ENCODE peak calls at places on chromosome X, in seven cellular contexts. O is CD4-positive, alpha-beta T cell; C is left ventricle myocardium inferior; D is BE2C; R is GM10248; W is astrocyte of the cerebellum; G is body of pancreas. F is an unnamed sample.

GRCh38 chrX:24498181-24498580 is 33.1 kb downstream of the PDK3 start:
- DNase-seq in C (no peak), R (no peak), O (peak; percentile 20), G (peak; percentile 22), D (peak; percentile 16), W (peak; percentile 31), F (no peak)

GRCh38 chrX:24668111-24668510 is 21.0 kb upstream of the PCYT1B start:
- DNase-seq in O (no peak), G (no peak), D (peak; percentile 17), W (no peak), R (no peak), C (no peak), F (no peak)

GRCh38 chrX:151985955-151986354 is 11.5 kb upstream of the GABRE start:
- DNase-seq in O (no peak), C (peak; percentile 20), D (no peak), G (no peak), W (no peak), R (no peak), F (no peak)

GRCh38 chrX:107465932-107466620 is 16.6 kb downstream of the FRMPD3 start:
- DNase-seq in D (no peak), W (no peak), G (no peak), C (no peak), O (no peak), R (no peak), F (no peak)

GRCh38 chrX:133992877-133993276 is 7.5 kb upstream of the GPC3 start:
- DNase-seq in G (no peak), C (no peak), W (no peak), D (no peak), R (no peak), O (no peak), F (no peak)

GRCh38 chrX:1507511-1508463 is 29.2 kb downstream of the P2RY8 start:
- DNase-seq in C (no peak), W (no peak), R (peak; percentile 70), O (no peak), G (no peak), D (no peak), F (no peak)

GRCh38 chrX:68717663-68718442 is 70.4 kb downstream of the STARD8 start:
- DNase-seq in O (no peak), G (no peak), R (no peak), D (no peak), C (no peak), W (no peak), F (no peak)

GRCh38 chrX:119393144-119393543 is 6.0 kb upstream of the SLC25A43 start:
- DNase-seq in R (no peak), G (no peak), W (no peak), O (no peak), D (no peak), C (no peak), F (no peak)

GRCh38 chrX:149721778-149722177 is 9.9 kb downstream of the MAGEA11 start:
- DNase-seq in G (no peak), W (no peak), O (no peak), C (no peak), R (no peak), D (no peak), F (no peak)

GRCh38 chrX:139828037-139828436 is 104.8 kb downstream of the ATP11C start:
- DNase-seq in W (no peak), G (no peak), R (no peak), O (no peak), D (no peak), C (no peak), F (no peak)

GRCh38 chrX:55056820-55057690 is 17.8 kb upstream of the PAGE2B start:
- DNase-seq in O (no peak), D (no peak), R (no peak), G (no peak), W (no peak), C (no peak), F (no peak)

GRCh38 chrX:134725103-134725690 is 66.9 kb upstream of the PLAC1 start:
- DNase-seq in D (no peak), W (no peak), C (no peak), O (no peak), G (no peak), R (no peak), F (no peak)

GRCh38 chrX:49754238-49754857 is 58.6 kb upstream of the PAGE1 start:
- DNase-seq in G (peak; percentile 36), D (peak; percentile 48), W (no peak), R (peak; percentile 13), C (peak; percentile 13), O (peak; percentile 15), F (peak; percentile 32)

GRCh38 chrX:7351946-7352345 is 204.0 kb upstream of the PUDP start:
- DNase-seq in C (no peak), G (no peak), D (no peak), W (no peak), R (no peak), O (no peak), F (no peak)

GRCh38 chrX:39941332-39941920 is 156.3 kb downstream of the BCOR start:
- DNase-seq in D (peak; percentile 48), R (no peak), C (no peak), O (no peak), G (no peak), W (peak; percentile 27), F (no peak)

GRCh38 chrX:110146521-110146920 is 143.6 kb downstream of the TMEM164 start:
- DNase-seq in O (no peak), R (peak; percentile 45), C (no peak), D (peak; percentile 26), G (peak; percentile 20), W (no peak), F (peak; percentile 47)

GRCh38 chrX:134908235-134908834 is 82.5 kb upstream of the SMIM10 start:
- DNase-seq in W (no peak), O (no peak), R (no peak), C (no peak), D (peak; percentile 28), G (no peak), F (no peak)

GRCh38 chrX:140157611-140158010 is 192.3 kb upstream of the CXorf66 start:
- DNase-seq in R (no peak), G (no peak), C (no peak), D (no peak), W (peak; percentile 88), O (no peak), F (peak; percentile 20)

GRCh38 chrX:10259716-10260115 is 102.9 kb downstream of the CLCN4 start:
- DNase-seq in W (no peak), R (no peak), O (no peak), G (no peak), D (no peak), C (no peak), F (no peak)

DNA sequence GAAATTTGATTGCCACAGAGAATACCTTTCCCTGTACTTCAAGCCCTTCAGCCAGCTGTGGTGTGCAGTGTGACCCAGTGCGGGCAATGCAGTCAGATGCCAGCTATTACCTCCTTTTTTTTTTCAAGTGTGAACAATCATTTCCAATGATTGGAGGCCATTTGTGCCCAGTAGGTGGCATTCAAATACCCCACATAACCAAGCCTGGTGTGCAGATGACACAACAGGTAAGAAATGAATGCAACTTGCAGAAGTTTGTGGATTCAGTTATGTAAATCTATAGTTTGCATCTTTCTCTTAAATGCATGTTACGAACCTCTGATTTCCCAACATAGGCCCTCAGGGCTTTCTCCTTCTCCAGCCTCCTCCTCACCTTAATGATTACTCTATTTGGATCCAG is 98.0 kb downstream of the CLCN4 start:
- DNase-seq in O (no peak), R (no peak), C (no peak), D (peak; percentile 11), G (peak; percentile 10), W (no peak), F (no peak)
- TF ChIP-seq CTCF in O (no peak), R (no peak), C (peak; percentile 34), D (peak; percentile 50), G (no peak), W (peak; percentile 2), F (no peak)

DNA sequence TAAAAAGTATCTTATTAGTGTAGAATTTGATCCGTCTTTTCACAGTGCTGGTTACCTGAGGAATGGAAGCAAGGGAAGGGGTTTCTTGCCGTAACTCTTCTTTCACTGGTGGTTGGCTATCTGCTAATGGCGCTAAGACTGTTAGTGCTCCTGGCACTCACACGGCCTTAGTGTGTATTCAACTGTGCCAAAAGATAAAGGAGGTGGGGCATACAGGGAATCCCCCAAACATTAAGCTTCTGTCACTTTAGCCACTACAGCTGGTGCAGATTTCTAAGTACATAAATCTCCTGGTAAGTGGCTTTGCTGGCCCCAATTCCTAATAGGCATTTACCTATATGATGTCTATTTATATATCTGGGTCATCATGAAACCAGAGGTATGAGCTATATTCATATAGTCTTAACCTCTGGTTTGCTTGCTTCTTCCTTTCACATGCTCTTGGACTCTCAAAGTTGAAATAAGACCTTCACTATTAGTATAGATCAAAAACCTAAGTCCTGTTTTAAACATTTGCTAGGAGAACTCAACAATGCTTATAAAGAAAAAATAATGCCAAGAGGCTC is 95.1 kb downstream of the TSPAN7 start:
- DNase-seq in W (no peak), R (no peak), O (no peak), G (no peak), D (no peak), C (no peak), F (no peak)
- TF ChIP-seq CTCF in W (no peak), R (no peak), O (no peak), G (no peak), D (no peak), C (no peak), F (no peak)

DNA sequence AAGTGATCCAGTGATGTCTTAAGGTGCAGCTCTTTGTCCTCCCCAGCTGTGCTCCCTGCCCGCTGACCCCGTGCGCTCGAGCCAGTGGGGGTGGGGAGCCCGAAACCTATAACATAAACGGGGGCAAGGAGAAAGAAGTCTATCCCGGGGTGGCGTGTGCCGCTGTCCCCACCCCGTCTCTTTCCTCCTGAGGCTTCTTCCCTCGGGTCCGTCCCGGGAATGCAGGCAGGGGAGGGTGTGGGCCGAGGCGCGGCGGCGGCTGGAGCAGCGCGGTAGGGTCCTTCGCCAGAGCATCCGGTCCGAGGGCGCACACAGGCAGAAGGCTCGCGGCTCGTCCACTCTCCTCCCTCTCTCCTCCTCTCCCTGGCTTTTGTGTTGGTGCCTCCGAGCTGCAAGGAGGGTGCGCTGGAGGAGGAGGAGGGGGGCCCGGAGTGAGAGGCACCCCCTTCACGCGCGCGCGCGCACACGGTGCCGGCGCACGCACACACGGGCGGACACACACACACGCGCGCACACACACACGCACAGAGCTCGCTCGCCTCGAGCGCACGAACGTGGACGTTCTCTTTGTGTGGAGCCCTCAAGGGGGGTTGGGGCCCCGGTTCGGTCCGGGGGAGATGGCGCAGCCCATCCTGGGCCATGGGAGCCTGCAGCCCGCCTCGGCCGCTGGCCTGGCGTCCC is at the start of gene RAB33A:
- DNase-seq in O (peak; percentile 32), W (no peak), G (no peak), D (peak; percentile 45), C (peak; percentile 18), R (peak; percentile 40), F (peak; percentile 23)
- TF ChIP-seq CTCF in O (no peak), W (no peak), G (no peak), D (no peak), C (no peak), R (no peak), F (no peak)

DNA sequence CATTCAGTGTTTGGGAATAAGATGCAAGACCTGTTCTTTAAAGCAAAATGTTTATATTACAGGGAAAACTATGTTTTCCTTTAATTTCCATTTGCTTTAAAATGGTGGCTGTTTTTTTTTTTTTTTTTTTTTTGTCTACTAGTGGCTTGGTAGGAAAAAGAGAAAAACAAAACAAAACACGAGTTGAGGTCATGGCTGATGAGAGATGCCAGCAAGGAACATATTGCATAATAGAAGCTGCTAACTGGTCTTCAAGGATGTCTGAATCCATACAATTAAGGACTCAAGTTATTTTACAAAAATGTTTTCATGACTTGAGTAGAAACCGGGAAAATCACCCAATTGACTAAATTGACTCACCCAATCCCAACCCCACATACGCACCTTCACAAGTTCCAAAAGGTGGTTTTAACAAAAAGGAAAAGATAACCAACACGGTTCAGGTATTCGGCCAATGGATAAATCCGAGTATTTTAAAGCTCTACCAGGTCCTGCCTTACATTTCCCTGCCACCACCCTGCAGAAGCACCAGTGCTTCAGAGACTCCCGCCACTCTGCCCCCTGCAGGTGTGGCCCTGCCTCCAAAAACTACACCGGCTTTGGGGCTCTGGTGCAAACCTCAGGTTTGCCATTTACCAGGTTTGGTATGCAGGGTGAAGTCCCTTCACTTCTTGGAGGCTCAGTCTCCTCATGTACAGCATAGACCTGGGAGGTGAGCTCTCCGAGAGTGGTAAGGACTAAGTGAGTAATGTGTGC is 27.1 kb downstream of the PIR start:
- DNase-seq in C (no peak), R (no peak), W (no peak), O (no peak), D (no peak), G (no peak), F (no peak)
- TF ChIP-seq CTCF in C (peak; percentile 11), R (no peak), W (no peak), O (no peak), D (peak; percentile 31), G (no peak), F (peak; percentile 30)

F was measured in neural crest cell.